ENCODE peak calls at places on chromosomes 5 and 9, in four cellular contexts. V is AG08396, G is cerebellar cortex, S is epithelial cell of proximal tubule. E is an unnamed sample.

GRCh38 chr9:105656131-105656921 is 5.9 kb upstream of the TAL2 start:
- DNase-seq in V (peak), G (no peak), S (no peak), E (peak)

GRCh38 chr5:181190711-181191525 is 14.1 kb downstream of the TRIM7 start:
- DNase-seq in V (no peak), G (peak), S (no peak), E (peak)

GRCh38 chr5:97553829-97554452 is 370.9 kb upstream of the RIOK2 start:
- DNase-seq in V (no peak), G (no peak), S (no peak), E (no peak)

GRCh38 chr9:13597427-13597826 is 317.9 kb upstream of the MPDZ start:
- DNase-seq in V (no peak), G (no peak), S (no peak), E (no peak)

GRCh38 chr5:73499756-73500155 is 1.5 kb downstream of the BTF3 start:
- DNase-seq in V (no peak), G (no peak), S (no peak), E (no peak)

GRCh38 chr9:32969270-32969669 is 32.2 kb downstream of the APTX start:
- DNase-seq in V (peak), G (no peak), S (no peak), E (no peak)

GRCh38 chr5:146690880-146691355 is 174.9 kb upstream of the GPR151 start:
- DNase-seq in V (no peak), G (peak), S (no peak), E (no peak)

GRCh38 chr9:129694265-129694664 is 28.8 kb downstream of the PRRX2 start:
- DNase-seq in V (no peak), G (no peak), S (no peak), E (no peak)

GRCh38 chr5:152884006-152884405 is 478.9 kb upstream of the NMUR2 start:
- DNase-seq in V (no peak), G (no peak), S (no peak), E (no peak)

GRCh38 chr9:97717866-97718265 is 20.7 kb upstream of the XPA start:
- DNase-seq in V (no peak), G (no peak), S (no peak), E (no peak)

GRCh38 chr5:177131019-177131320 is 2.6 kb upstream of the NSD1 start:
- DNase-seq in V (no peak), G (peak), S (no peak), E (no peak)